ENCODE peak calls at places on chromosomes 16 and 17, in seven cellular contexts. R is H9, J is H1, K is mesendoderm, L is neuronal stem cell, D is IMR-90, M is trophoblast cell. A is an unnamed sample.

GRCh38 chr17:68694791-68695485 is 93.8 kb upstream of the FAM20A start:
- DNase-seq in R (no peak), J (no peak), K (no peak), L (no peak), D (no peak), M (no peak), A (no peak)

GRCh38 chr17:72135546-72136325 is 14.9 kb downstream of the SOX9 start:
- DNase-seq in R (no peak), J (no peak), K (no peak), L (no peak), D (no peak), M (no peak), A (no peak)

GRCh38 chr17:77563439-77564102 is 394.9 kb upstream of the TNRC6C start:
- DNase-seq in R (no peak), J (no peak), K (no peak), L (no peak), D (no peak), M (no peak), A (no peak)

GRCh38 chr17:81428945-81429344 is 33.7 kb downstream of the BAHCC1 start:
- DNase-seq in R (no peak), J (no peak), K (no peak), L (no peak), D (no peak), M (no peak), A (no peak)

GRCh38 chr17:17258998-17259397 is 22.0 kb upstream of the FLCN start:
- DNase-seq in R (no peak), J (no peak), K (no peak), L (no peak), D (no peak), M (no peak), A (no peak)

GRCh38 chr17:4365628-4366311 is 705 bp downstream of the UBE2G1 start:
- DNase-seq in R (peak), J (peak), K (peak), L (peak), D (no peak), M (peak), A (peak)

GRCh38 chr17:38886643-38887010 is 16.8 kb downstream of the LASP1 start:
- DNase-seq in R (no peak), J (no peak), K (no peak), L (no peak), D (no peak), M (no peak), A (no peak)

GRCh38 chr17:33209671-33210070 is 83.4 kb downstream of the ASIC2 start:
- DNase-seq in R (peak), J (no peak), K (no peak), L (no peak), D (peak), M (no peak), A (peak)

GRCh38 chr17:60926466-60927183 is 249.0 kb downstream of the BCAS3 start:
- DNase-seq in R (no peak), J (no peak), K (no peak), L (no peak), D (peak), M (no peak), A (peak)

GRCh38 chr16:77660311-77660710 is 62.0 kb upstream of the NUDT7 start:
- DNase-seq in R (peak), J (peak), K (peak), L (peak), D (peak), M (no peak), A (peak)

GRCh38 chr16:57260294-57260929 is 15.4 kb downstream of the ARL2BP start:
- DNase-seq in R (peak), J (peak), K (peak), L (peak), D (peak), M (peak), A (peak)

GRCh38 chr17:70230883-70231282 is 61.6 kb downstream of the KCNJ2 start:
- DNase-seq in R (no peak), J (no peak), K (no peak), L (no peak), D (no peak), M (no peak), A (peak)

GRCh38 chr16:1906846-1907165 is 11.4 kb downstream of the HS3ST6 start:
- DNase-seq in R (no peak), J (no peak), K (no peak), L (no peak), D (no peak), M (no peak), A (no peak)

GRCh38 chr16:78363843-78364242 is 264.4 kb downstream of the WWOX start:
- DNase-seq in R (no peak), J (no peak), K (peak), L (no peak), D (no peak), M (no peak), A (no peak)

GRCh38 chr17:53193044-53193443 is 629.7 kb upstream of the KIF2B start:
- DNase-seq in R (no peak), J (no peak), K (no peak), L (no peak), D (no peak), M (no peak), A (no peak)

GRCh38 chr17:44223574-44224046 is 4.1 kb upstream of the UBTF start:
- DNase-seq in R (no peak), J (no peak), K (no peak), L (no peak), D (peak), M (no peak), A (no peak)

GRCh38 chr16:66899310-66899944 is 19.1 kb downstream of the PDP2 start:
- DNase-seq in R (no peak), J (no peak), K (no peak), L (no peak), D (peak), M (no peak), A (peak)

GRCh38 chr16:1639282-1639681 is 27.1 kb downstream of the CRAMP1 start:
- DNase-seq in R (no peak), J (no peak), K (peak), L (no peak), D (no peak), M (no peak), A (no peak)

GRCh38 chr17:70437656-70438055 is 268.3 kb downstream of the KCNJ2 start:
- DNase-seq in R (no peak), J (no peak), K (no peak), L (no peak), D (no peak), M (no peak), A (peak)

GRCh38 chr17:17303010-17303846 is at the start of gene NT5M:
- DNase-seq in R (peak), J (peak), K (peak), L (peak), D (peak), M (peak), A (peak)

GRCh38 chr17:11545002-11545401 is 53.3 kb upstream of the DNAH9 start:
- DNase-seq in R (no peak), J (no peak), K (no peak), L (no peak), D (no peak), M (no peak), A (no peak)

GRCh38 chr17:9900744-9901143 is 4.3 kb downstream of the RCVRN start:
- DNase-seq in R (no peak), J (no peak), K (no peak), L (no peak), D (peak), M (peak), A (peak)

GRCh38 chr16:67013823-67014640 is 14.9 kb upstream of the CBFB start:
- DNase-seq in R (peak), J (peak), K (peak), L (peak), D (peak), M (peak), A (peak)

GRCh38 chr17:66941249-66941648 is 23.3 kb upstream of the CACNG4 start:
- DNase-seq in R (no peak), J (no peak), K (no peak), L (no peak), D (no peak), M (no peak), A (no peak)

GRCh38 chr16:57672824-57673223 is 4.7 kb downstream of the ADGRG3 start:
- DNase-seq in R (no peak), J (no peak), K (no peak), L (no peak), D (no peak), M (no peak), A (no peak)

GRCh38 chr17:74282587-74283370 is 8.7 kb downstream of the DNAI2 start:
- DNase-seq in R (no peak), J (no peak), K (no peak), L (no peak), D (no peak), M (no peak), A (no peak)

GRCh38 chr17:1227917-1228751 is 42.1 kb upstream of the BHLHA9 start:
- DNase-seq in R (peak), J (peak), K (peak), L (no peak), D (no peak), M (no peak), A (no peak)

GRCh38 chr16:84368327-84368996 is at the start of gene ATP2C2:
- DNase-seq in R (peak), J (peak), K (peak), L (no peak), D (no peak), M (peak), A (no peak)

GRCh38 chr17:64212122-64212521 is 50.9 kb downstream of the TEX2 start:
- DNase-seq in R (no peak), J (no peak), K (no peak), L (no peak), D (peak), M (no peak), A (peak)

GRCh38 chr17:60685437-60685836 is 7.8 kb downstream of the BCAS3 start:
- DNase-seq in R (no peak), J (no peak), K (no peak), L (no peak), D (no peak), M (no peak), A (no peak)

GRCh38 chr16:84905965-84906460 is 86.2 kb downstream of the CRISPLD2 start:
- DNase-seq in R (no peak), J (no peak), K (no peak), L (no peak), D (no peak), M (no peak), A (no peak)

GRCh38 chr17:2906907-2907306 is 110.7 kb downstream of the RAP1GAP2 start:
- DNase-seq in R (peak), J (no peak), K (peak), L (no peak), D (no peak), M (no peak), A (no peak)

DNA sequence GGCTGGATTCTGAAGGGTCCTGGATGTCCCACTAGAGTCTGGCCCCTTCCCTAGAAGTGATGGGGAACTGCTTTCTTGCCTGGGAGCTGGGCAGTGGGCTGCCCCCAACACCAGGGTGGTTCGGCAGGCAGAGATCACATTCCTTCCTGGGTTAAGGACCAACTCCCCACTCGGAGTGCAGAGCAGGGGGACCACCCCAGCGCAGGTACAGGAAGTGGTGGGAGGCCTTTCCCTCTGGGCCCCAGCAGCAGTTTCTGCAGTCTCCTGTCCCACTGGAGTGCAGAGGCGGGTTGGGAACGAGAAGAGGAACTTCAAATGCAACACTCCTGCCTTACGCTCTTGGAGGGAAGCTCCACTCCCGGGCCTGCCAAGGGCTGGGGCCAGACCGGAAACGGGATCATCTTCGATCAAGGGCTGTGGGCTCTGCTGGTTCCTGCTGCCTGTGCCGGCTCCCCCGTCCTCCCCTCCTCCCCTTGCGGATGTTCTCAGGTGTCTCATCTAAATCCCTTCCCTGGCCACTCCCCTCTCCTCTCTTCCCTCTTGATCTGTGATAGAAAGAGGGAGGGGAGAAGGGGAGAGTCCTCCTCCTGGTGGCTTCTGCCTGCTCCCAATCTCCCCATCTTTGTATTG is 9.0 kb upstream of the NGFR start:
- DNase-seq in R (peak), J (peak), K (peak), L (peak), D (no peak), M (no peak), A (no peak)
- H3K4me2 ChIP-seq in R (peak), J (peak), K (peak), L (no peak), D (no peak), M (no peak), A (no peak)

GRCh38 chr16:26396511-26397235 is 670.1 kb upstream of the C16orf82 start:
- DNase-seq in R (no peak), J (no peak), K (peak), L (no peak), D (no peak), M (no peak), A (no peak)
- H3K4ac ChIP-seq in R (no peak), J (no peak), K (no peak), L (no peak), D (no peak), M (no peak), A (no peak)

GRCh38 chr16:81920498-81920897 is 90.8 kb downstream of the SDR42E1 start:
- DNase-seq in R (no peak), J (no peak), K (no peak), L (no peak), D (no peak), M (no peak), A (no peak)
- H2AK5ac ChIP-seq in R (no peak), J (no peak), K (no peak), L (no peak), D (no peak), M (no peak), A (no peak)

DNA sequence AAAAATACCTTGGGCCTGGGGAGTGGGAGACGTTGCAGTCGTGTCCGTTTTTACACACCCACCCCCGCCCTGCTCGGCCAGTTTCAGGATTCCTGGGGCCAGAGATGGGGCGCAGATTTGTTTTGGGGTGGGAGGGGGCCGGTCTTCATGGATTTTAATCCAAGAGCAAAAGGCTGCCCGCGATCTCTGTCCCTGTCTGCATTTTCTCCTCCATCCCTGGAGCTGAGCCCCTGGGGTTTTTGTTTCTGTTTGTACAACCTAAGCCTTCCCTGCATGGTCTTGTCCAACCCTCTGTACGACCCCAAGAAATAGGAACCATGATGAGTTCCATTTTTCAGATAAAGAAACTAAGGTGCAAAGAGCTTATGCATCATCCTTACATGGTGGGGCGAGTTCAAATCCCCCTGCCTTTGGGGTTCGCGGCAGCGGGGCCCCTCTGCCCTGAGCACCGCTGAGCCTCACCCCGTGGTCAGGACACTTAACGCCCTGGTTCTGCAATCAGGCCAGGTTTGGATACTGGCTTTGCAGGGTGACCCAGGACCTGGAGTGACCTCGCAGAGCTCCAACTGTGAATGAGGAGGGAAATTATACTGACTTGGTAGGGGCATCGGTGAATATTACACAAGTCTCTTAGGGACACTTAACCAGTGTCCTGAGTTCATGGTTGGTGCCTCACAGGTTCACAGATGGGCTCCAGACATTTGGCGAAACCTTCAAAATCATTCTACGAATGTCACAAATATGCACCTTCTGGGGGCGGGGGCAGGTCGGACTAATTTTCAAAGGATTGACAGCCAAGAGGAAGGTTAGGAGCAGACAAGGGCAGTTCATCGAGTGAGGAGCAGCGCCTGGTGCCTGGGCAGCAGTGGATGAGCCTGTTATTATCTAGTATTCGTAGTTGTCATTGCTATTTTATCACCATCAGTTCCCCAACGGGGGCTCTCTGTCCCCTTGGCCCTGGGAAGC is 4.1 kb upstream of the FOXF1 start:
- DNase-seq in R (no peak), J (no peak), K (no peak), L (peak), D (peak), M (no peak), A (peak)
- H3K4me2 ChIP-seq in R (no peak), J (peak), K (no peak), L (no peak), D (peak), M (no peak), A (no peak)

DNA sequence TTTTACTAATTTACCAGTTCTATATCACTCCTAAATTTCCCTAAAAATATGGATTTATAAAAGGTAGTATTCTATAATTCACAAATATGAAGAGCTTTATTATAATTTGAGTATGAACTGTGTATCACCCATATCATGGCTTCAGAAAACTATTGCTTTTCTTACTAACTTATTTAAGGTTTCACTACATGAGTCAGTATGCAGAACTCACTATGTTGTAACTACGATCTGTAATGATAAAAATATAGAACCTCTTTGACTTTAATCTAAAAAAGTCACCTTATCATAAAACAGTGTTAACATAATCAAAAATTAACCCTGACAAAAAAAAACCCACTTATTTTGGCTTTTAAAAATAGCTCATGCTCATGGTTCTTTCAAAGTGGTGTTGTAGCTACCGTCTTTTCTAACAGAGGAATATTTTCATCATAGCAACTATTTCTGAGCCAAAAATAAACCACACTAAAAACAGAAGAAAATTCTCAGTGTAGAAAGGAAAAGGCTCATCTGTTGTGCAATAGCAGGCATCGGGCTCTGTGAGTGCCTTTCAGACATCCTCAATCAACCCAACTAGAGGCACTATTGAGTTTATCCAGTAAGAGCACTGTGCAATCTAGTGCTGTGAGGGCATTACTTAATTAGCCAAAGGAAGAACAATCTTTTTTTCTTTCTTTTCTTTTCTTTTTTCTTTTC is 42.1 kb downstream of the ITGAM start:
- DNase-seq in R (no peak), J (no peak), K (no peak), L (no peak), D (no peak), M (no peak), A (no peak)
- H3K4ac ChIP-seq in R (no peak), J (no peak), K (no peak), L (no peak), D (no peak), M (no peak), A (no peak)

GRCh38 chr16:25372716-25373115 is 115.1 kb upstream of the ZKSCAN2 start:
- DNase-seq in R (no peak), J (no peak), K (peak), L (no peak), D (no peak), M (no peak), A (no peak)

GRCh38 chr16:25366078-25366477 is 108.4 kb upstream of the ZKSCAN2 start:
- DNase-seq in R (no peak), J (no peak), K (peak), L (no peak), D (no peak), M (no peak), A (no peak)

GRCh38 chr16:25371342-25371741 is 113.7 kb upstream of the ZKSCAN2 start:
- DNase-seq in R (no peak), J (no peak), K (peak), L (no peak), D (no peak), M (peak), A (no peak)

DNA sequence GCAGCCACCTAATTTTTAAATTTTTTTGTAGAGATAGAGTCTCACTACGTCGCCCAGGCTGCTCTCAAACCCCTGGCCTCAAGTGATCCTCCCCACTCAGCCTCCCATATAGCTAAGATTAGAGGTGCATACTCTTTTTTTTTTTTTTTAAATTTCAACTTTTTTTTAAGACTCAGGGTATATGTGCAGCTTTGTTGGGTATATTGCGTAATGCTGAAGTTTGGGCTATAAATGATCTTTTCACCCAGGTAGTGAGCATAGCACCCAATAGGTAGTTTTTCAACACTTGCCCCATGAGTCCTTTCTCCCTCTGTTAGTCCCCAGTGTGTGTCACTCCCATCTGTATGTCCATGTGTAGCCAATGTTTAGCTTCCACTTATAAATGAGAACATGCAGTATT is 110.1 kb upstream of the ZKSCAN2 start:
- DNase-seq in R (no peak), J (no peak), K (no peak), L (no peak), D (no peak), M (no peak), A (no peak)
- H2AK5ac ChIP-seq in R (no peak), J (no peak), K (no peak), L (no peak), D (no peak), M (no peak), A (no peak)

DNA sequence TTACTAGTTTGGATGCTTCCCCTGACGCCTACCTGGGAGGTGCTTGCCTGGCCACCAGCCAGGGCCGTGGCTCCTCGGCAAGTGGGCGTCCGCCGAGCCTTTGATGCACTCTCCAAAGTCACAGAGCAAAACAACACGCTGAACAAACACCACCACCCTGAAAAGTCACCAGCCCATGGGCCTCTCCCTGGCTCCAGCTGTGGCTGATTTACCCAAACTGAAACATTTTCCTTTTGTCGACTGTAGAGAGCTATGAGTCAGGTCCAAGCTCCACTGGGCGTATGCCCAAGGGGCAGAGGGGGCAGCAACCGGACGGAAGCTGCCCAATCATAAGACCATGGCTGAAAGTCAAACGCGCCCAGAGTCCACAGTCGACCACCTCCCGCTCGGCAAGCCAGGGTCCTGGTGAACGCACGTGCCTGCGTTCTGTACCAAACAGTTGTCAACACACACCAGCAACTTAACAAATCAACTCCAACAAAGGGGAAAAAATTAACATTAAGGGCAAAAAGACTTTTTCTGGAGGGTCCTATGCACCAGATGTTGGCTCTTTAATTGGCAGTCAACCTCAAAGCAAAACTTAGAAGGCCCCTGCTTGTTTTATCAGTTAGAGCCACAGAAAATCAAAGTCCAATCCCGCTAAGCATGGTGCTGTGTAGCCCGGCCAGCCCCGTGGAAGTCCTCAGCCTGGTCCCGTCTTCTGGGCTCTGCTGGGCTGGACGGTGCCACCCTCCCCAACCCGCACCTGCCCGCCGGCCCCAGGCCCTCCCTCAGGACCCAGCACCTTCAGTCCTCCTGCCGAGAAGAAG is 47.3 kb downstream of the TBC1D16 start:
- DNase-seq in R (no peak), J (no peak), K (no peak), L (no peak), D (peak), M (no peak), A (peak)
- H3K4me2 ChIP-seq in R (no peak), J (no peak), K (no peak), L (no peak), D (peak), M (no peak), A (peak)

A was measured in mesenchymal stem cell.